ENCODE peak calls at places on chromosomes 2 and 18, in six cellular contexts. U is fibroblast of the conjunctiva; A is GM06990; S is activated T-helper 1 cell treated with Interleukin-2 at 50 U/mL for 16 hours; C is activated CD4-positive, alpha-beta T cell treated with anti-CD3 and anti-CD28 coated beads for 48 hours; B is hippocampal formation. Y is an unnamed sample.

GRCh38 chr18:62832282-62832681 is 116.9 kb downstream of the PHLPP1 start:
- DNase-seq in U (no peak), A (no peak), S (no peak), C (no peak), B (no peak), Y (no peak)

GRCh38 chr2:24926220-24926601 is 6.2 kb upstream of the ADCY3 start:
- DNase-seq in U (no peak), A (no peak), S (no peak), C (no peak), B (no peak), Y (no peak)

GRCh38 chr18:48032876-48033769 is 102.7 kb upstream of the SMAD2 start:
- DNase-seq in U (no peak), A (no peak), S (no peak), C (no peak), B (no peak), Y (no peak)

GRCh38 chr2:211161236-211161635 is 604.8 kb downstream of the CPS1 start:
- DNase-seq in U (no peak), A (no peak), S (no peak), C (no peak), B (no peak), Y (no peak)

GRCh38 chr2:213751446-213751845 is 467.2 kb downstream of the SPAG16 start:
- DNase-seq in U (no peak), A (peak), S (no peak), C (no peak), B (no peak), Y (peak)

GRCh38 chr2:27322766-27323591 is at the start of gene MPV17:
- DNase-seq in U (peak), A (peak), S (peak), C (peak), B (peak), Y (peak)

GRCh38 chr18:68735498-68736343 is 20.8 kb upstream of the TMX3 start:
- DNase-seq in U (peak), A (no peak), S (no peak), C (no peak), B (no peak), Y (peak)

GRCh38 chr18:45589559-45590041 is 25.7 kb upstream of the SLC14A2 start:
- DNase-seq in U (peak), A (no peak), S (no peak), C (no peak), B (no peak), Y (no peak)

GRCh38 chr2:30234180-30234971 is 3.0 kb downstream of the LBH start:
- DNase-seq in U (peak), A (no peak), S (no peak), C (peak), B (no peak), Y (no peak)

GRCh38 chr2:67646714-67647333 is 249.7 kb downstream of the ETAA1 start:
- DNase-seq in U (no peak), A (no peak), S (no peak), C (no peak), B (no peak), Y (no peak)

GRCh38 chr2:189115126-189115525 is 64.4 kb downstream of the COL5A2 start:
- DNase-seq in U (no peak), A (no peak), S (no peak), C (no peak), B (no peak), Y (no peak)

GRCh38 chr2:2557448-2557847 is 226.4 kb upstream of the MYT1L start:
- DNase-seq in U (no peak), A (no peak), S (no peak), C (no peak), B (no peak), Y (no peak)

GRCh38 chr2:99808801-99809200 is 319.0 kb upstream of the REV1 start:
- DNase-seq in U (no peak), A (no peak), S (no peak), C (no peak), B (no peak), Y (no peak)

GRCh38 chr2:118246726-118247125 is 158.5 kb downstream of the INSIG2 start:
- DNase-seq in U (no peak), A (no peak), S (no peak), C (no peak), B (no peak), Y (no peak)

GRCh38 chr2:1744151-1744445 is 217 bp downstream of the PXDN start:
- DNase-seq in U (no peak), A (no peak), S (no peak), C (no peak), B (no peak), Y (no peak)

GRCh38 chr2:175999283-175999819 is 2.7 kb downstream of the LNPK start:
- DNase-seq in U (no peak), A (no peak), S (no peak), C (no peak), B (no peak), Y (no peak)

GRCh38 chr2:233700028-233700635 is 7.4 kb downstream of the UGT1A6 start:
- DNase-seq in U (no peak), A (no peak), S (no peak), C (no peak), B (no peak), Y (no peak)

GRCh38 chr2:174176898-174177297 is 71.4 kb downstream of the OLA1 start:
- DNase-seq in U (no peak), A (no peak), S (no peak), C (no peak), B (no peak), Y (no peak)

GRCh38 chr2:84865181-84865783 is 15.6 kb downstream of the TRABD2A start:
- DNase-seq in U (peak), A (no peak), S (no peak), C (peak), B (no peak), Y (no peak)

GRCh38 chr2:23549051-23549450 is 164.1 kb downstream of the KLHL29 start:
- DNase-seq in U (no peak), A (no peak), S (no peak), C (no peak), B (no peak), Y (no peak)